ENCODE peak calls at places on chromosomes 13 and 19, in seven cellular contexts. V is WTC11, A is sigmoid colon, D is IMR-90, E is AG09319, O is GM10248, N is PC-3. Z is an unnamed sample.

GRCh38 chr13:46614582-46614981 is 61.6 kb downstream of the LRCH1 start:
- DNase-seq in N (no peak), E (no peak), D (peak), O (no peak), A (no peak), V (no peak), Z (peak)

GRCh38 chr13:96388598-96388997 is 298.7 kb downstream of the HS6ST3 start:
- DNase-seq in O (no peak), N (no peak), V (no peak), E (no peak), D (no peak), A (no peak), Z (no peak)

GRCh38 chr19:55537741-55538111 is 793 bp upstream of the SBK2 start:
- DNase-seq in O (no peak), V (no peak), N (no peak), A (no peak), E (no peak), D (peak), Z (no peak)

GRCh38 chr19:53112286-53112685 is 9.1 kb upstream of the ZNF160 start:
- DNase-seq in A (no peak), E (no peak), V (no peak), D (peak), O (no peak), N (peak), Z (no peak)

GRCh38 chr19:13050274-13050673 is 52.4 kb downstream of the LYL1 start:
- DNase-seq in A (no peak), N (no peak), O (no peak), E (no peak), V (no peak), D (no peak), Z (no peak)

GRCh38 chr13:102907016-102907756 is 61.4 kb downstream of the ERCC5 start:
- DNase-seq in V (no peak), N (no peak), E (no peak), D (no peak), A (no peak), O (no peak), Z (no peak)

GRCh38 chr19:29687244-29687896 is 22.1 kb downstream of the PLEKHF1 start:
- DNase-seq in E (peak), V (no peak), A (peak), D (peak), O (no peak), N (peak), Z (peak)

GRCh38 chr19:48499352-48500090 is 12.1 kb downstream of the LMTK3 start:
- DNase-seq in O (no peak), N (no peak), V (no peak), D (no peak), E (no peak), A (no peak), Z (no peak)

GRCh38 chr13:105665284-105665683 is 870.2 kb downstream of the EFNB2 start:
- DNase-seq in N (peak), E (no peak), D (peak), A (no peak), V (no peak), O (no peak), Z (peak)

GRCh38 chr13:114298866-114299265 is 15.4 kb upstream of the CHAMP1 start:
- DNase-seq in D (no peak), O (no peak), E (no peak), V (no peak), A (no peak), N (no peak), Z (peak)

GRCh38 chr19:18417250-18418033 is 1.8 kb upstream of the SSBP4 start:
- DNase-seq in D (peak), V (peak), N (peak), A (peak), O (peak), E (no peak), Z (peak)

GRCh38 chr13:74669149-74669548 is 534.9 kb upstream of the KLF12 start:
- DNase-seq in E (no peak), A (no peak), V (no peak), D (no peak), O (no peak), N (no peak), Z (no peak)

GRCh38 chr19:47423203-47423882 is 4.0 kb upstream of the MEIS3 start:
- DNase-seq in V (no peak), D (no peak), N (no peak), O (no peak), E (no peak), A (no peak), Z (no peak)

GRCh38 chr13:70162141-70162540 is 53.9 kb upstream of the KLHL1 start:
- DNase-seq in A (no peak), N (no peak), V (no peak), D (no peak), E (no peak), O (no peak), Z (no peak)

GRCh38 chr19:32652893-32653625 is 21.9 kb downstream of the ANKRD27 start:
- DNase-seq in V (no peak), N (no peak), O (no peak), D (peak), E (peak), A (peak), Z (peak)

GRCh38 chr19:54164369-54165068 is 5.0 kb upstream of the LENG1 start:
- DNase-seq in E (no peak), N (peak), O (no peak), D (peak), V (peak), A (peak), Z (no peak)

GRCh38 chr13:81577601-81578000 is 1236.7 kb upstream of the SPRY2 start:
- DNase-seq in E (no peak), V (no peak), N (no peak), D (no peak), O (no peak), A (no peak), Z (peak)

GRCh38 chr13:30779608-30780007 is 44.3 kb downstream of the ALOX5AP start:
- DNase-seq in E (no peak), N (no peak), D (no peak), O (no peak), A (no peak), V (no peak), Z (no peak)

GRCh38 chr13:106796280-106797047 is 228.5 kb upstream of the ARGLU1 start:
- DNase-seq in V (peak), N (no peak), E (no peak), D (no peak), A (no peak), O (no peak), Z (no peak)

GRCh38 chr13:106797081-106797640 is 229.2 kb upstream of the ARGLU1 start:
- DNase-seq in D (no peak), V (peak), E (no peak), N (no peak), O (no peak), A (no peak), Z (no peak)

GRCh38 chr13:106799731-106800335 is 231.9 kb upstream of the ARGLU1 start:
- DNase-seq in V (no peak), A (no peak), N (no peak), O (no peak), E (no peak), D (no peak), Z (no peak)

GRCh38 chr13:106795847-106796246 is 227.9 kb upstream of the ARGLU1 start:
- DNase-seq in N (no peak), E (no peak), D (no peak), V (no peak), A (no peak), O (no peak), Z (no peak)

GRCh38 chr13:106794131-106794530 is 226.2 kb upstream of the ARGLU1 start:
- DNase-seq in O (no peak), E (no peak), V (no peak), D (no peak), A (no peak), N (no peak), Z (no peak)
- TF ChIP-seq CTCF in O (no peak), E (no peak), V (no peak), D (no peak), A (no peak), N (no peak), Z (no peak)

DNA sequence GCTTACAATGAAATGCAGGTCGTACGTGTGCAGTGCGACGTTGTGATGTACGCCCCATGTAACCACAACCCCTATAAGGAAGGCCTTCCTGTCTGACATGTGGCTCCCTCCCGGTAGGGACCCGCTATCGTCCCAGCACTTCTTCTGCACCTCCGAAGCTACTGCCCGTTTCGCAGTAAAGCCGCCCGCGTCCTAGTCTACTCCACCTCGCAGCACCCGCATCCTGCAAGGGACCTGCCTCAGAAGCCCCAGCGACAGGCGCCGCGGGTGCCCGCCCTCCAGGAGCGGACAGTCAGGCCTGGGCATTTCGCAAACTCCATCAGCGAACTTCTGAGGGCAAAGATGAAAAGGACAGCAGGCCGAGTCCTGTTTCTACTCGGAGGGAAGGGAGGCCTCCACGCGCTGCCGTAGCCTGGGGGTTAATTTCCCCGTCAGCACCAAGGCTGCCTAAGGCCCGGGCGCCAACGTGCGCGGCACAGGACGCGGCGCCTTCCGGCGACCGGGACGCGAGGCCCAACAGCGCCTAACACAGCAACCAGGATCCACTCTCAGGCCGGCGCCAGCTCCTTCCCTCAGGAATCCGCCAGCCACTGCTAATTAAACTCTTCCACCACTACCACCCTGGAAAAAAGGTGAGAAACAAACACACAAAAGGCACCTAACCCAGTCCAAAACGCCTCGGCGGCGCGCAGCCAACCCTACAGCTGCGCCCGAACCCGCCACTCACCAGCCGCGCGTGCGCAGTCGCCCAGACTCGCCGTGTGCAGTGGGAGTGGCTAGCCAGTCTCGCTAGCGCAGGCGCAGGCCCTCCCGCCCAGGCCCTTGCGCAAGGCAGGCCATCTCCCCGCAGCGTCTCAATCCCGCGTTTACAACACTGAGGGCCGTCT is at the start of gene EEF1AKMT1:
- DNase-seq in D (peak), O (peak), A (peak), N (peak), V (peak), E (peak), Z (peak)
- TF ChIP-seq CTCF in D (no peak), O (no peak), A (no peak), N (no peak), V (no peak), E (no peak), Z (no peak)

DNA sequence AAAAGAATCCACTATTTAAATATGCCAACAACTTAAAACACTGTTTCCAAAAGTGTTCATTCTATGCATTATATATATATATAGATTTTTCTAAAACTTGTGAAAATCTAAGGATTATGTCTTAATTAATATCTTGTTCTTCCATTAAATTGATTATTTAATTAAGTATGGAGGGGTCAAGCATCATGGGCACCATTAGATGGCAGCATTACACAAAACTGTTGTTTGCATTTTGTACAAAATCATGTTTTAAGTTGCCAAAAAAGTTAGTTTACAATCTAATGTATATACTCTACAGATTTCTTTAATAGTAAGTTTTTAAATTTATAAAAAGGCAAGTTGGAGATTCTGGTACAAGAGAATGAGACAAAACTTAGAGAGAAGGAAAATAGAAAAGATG is 213.2 kb upstream of the EDNRB start:
- DNase-seq in A (no peak), D (peak), N (peak), O (no peak), V (no peak), E (no peak), Z (no peak)
- TF ChIP-seq CTCF in A (no peak), D (peak), N (no peak), O (peak), V (no peak), E (peak), Z (peak)

DNA sequence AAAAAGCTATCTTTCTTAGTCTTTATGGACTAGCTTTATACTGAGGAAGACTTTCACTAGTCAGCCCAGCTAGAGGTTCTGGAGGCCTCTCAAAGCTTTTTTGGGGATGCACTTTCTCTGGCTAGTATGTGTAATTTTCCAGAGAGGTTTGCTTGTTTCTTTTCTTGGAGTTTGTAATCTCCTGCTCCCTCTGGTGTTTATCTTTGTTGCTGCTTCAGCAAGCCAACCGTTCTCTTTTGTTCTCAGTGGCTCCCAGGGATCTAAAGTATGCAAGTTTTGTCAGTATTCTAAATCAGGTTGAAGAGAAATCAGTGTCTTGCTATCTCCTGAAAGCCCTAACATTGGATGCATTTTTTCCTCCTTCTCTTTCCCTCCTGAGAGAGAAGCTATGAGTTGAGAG is 121.1 kb upstream of the MYO16 start:
- DNase-seq in O (no peak), N (peak), D (peak), E (no peak), A (no peak), V (no peak), Z (peak)
- TF ChIP-seq CTCF in O (no peak), N (peak), D (peak), E (peak), A (peak), V (peak), Z (peak)

Z was measured in astrocyte of the spinal cord.